ENCODE peak calls at places on chromosome 7, in five cellular contexts. Q is dorsolateral prefrontal cortex, I is epithelial cell of esophagus, H is fibroblast of villous mesenchyme, K is cardiac muscle cell. B is an unnamed sample.

GRCh38 chr7:50507898-50508470 is 57.2 kb downstream of the DDC start:
- DNase-seq in Q (no peak), I (no peak), H (no peak), K (no peak), B (no peak)

GRCh38 chr7:34042406-34042805 is 137.1 kb downstream of the BMPER start:
- DNase-seq in Q (no peak), I (no peak), H (no peak), K (peak), B (no peak)

GRCh38 chr7:134703781-134704180 is 57.1 kb downstream of the BPGM start:
- DNase-seq in Q (no peak), I (no peak), H (peak), K (peak), B (no peak)

GRCh38 chr7:99860281-99861127 is 16.3 kb downstream of the OR2AE1 start:
- DNase-seq in Q (no peak), I (peak), H (peak), K (peak), B (no peak)

GRCh38 chr7:142030294-142030693 is 34.6 kb downstream of the MGAM start:
- DNase-seq in Q (no peak), I (peak), H (no peak), K (no peak), B (no peak)

GRCh38 chr7:130242198-130243014 is 24.3 kb upstream of the CPA2 start:
- DNase-seq in Q (peak), I (peak), H (peak), K (peak), B (peak)

GRCh38 chr7:22121702-22122474 is 176.2 kb upstream of the CDCA7L start:
- DNase-seq in Q (no peak), I (no peak), H (no peak), K (peak), B (no peak)

GRCh38 chr7:88226886-88227516 is 7.2 kb upstream of the SRI start:
- DNase-seq in Q (no peak), I (peak), H (peak), K (peak), B (no peak)

GRCh38 chr7:14858866-14859265 is 43.7 kb downstream of the DGKB start:
- DNase-seq in Q (no peak), I (no peak), H (no peak), K (no peak), B (no peak)

GRCh38 chr7:125675169-125675568 is 745.5 kb upstream of the POT1 start:
- DNase-seq in Q (no peak), I (no peak), H (no peak), K (no peak), B (no peak)

GRCh38 chr7:11985376-11985775 is 153.4 kb upstream of the THSD7A start:
- DNase-seq in Q (no peak), I (no peak), H (no peak), K (no peak), B (no peak)

GRCh38 chr7:125670926-125671572 is 741.4 kb upstream of the POT1 start:
- DNase-seq in Q (no peak), I (peak), H (peak), K (peak), B (no peak)

GRCh38 chr7:11650030-11650429 is 182.0 kb downstream of the THSD7A start:
- DNase-seq in Q (no peak), I (peak), H (no peak), K (peak), B (no peak)

GRCh38 chr7:70834424-70834823 is 297.5 kb upstream of the GALNT17 start:
- DNase-seq in Q (no peak), I (no peak), H (no peak), K (no peak), B (no peak)

GRCh38 chr7:144378651-144379050 is 23.4 kb downstream of the ARHGEF5 start:
- DNase-seq in Q (no peak), I (peak), H (no peak), K (no peak), B (no peak)

GRCh38 chr7:81944103-81944502 is 174.3 kb upstream of the HGF start:
- DNase-seq in Q (no peak), I (no peak), H (peak), K (peak), B (no peak)

GRCh38 chr7:151038951-151039849 is 9.1 kb upstream of the ASIC3 start:
- DNase-seq in Q (no peak), I (peak), H (peak), K (peak), B (no peak)

GRCh38 chr7:22732556-22733126 is 5.6 kb downstream of the IL6 start:
- DNase-seq in Q (no peak), I (peak), H (peak), K (peak), B (no peak)

GRCh38 chr7:30859202-30859939 is 52.3 kb upstream of the AQP1 start:
- DNase-seq in Q (no peak), I (no peak), H (no peak), K (no peak), B (no peak)

GRCh38 chr7:44505595-44505994 is 15.1 kb upstream of the NUDCD3 start:
- DNase-seq in Q (no peak), I (no peak), H (no peak), K (no peak), B (no peak)

GRCh38 chr7:16528520-16528919 is 1.9 kb downstream of the LRRC72 start:
- DNase-seq in Q (no peak), I (peak), H (no peak), K (no peak), B (no peak)

GRCh38 chr7:112260941-112261340 is 54.4 kb downstream of the ZNF277 start:
- DNase-seq in Q (no peak), I (no peak), H (peak), K (no peak), B (no peak)

GRCh38 chr7:97179454-97180104 is 62.1 kb downstream of the SDHAF3 start:
- DNase-seq in Q (no peak), I (peak), H (peak), K (peak), B (no peak)

GRCh38 chr7:28703054-28703765 is 254.9 kb downstream of the TRIL start:
- DNase-seq in Q (no peak), I (no peak), H (no peak), K (no peak), B (no peak)

GRCh38 chr7:28020302-28020940 is 160.2 kb downstream of the JAZF1 start:
- DNase-seq in Q (peak), I (peak), H (peak), K (peak), B (no peak)

GRCh38 chr7:76225379-76225778 is 23.7 kb downstream of the SRRM3 start:
- DNase-seq in Q (no peak), I (peak), H (peak), K (peak), B (peak)

GRCh38 chr7:35253680-35254495 is at the start of gene TBX20:
- DNase-seq in Q (no peak), I (peak), H (peak), K (peak), B (no peak)

GRCh38 chr7:44791278-44792219 is 4.9 kb upstream of the PPIA start:
- DNase-seq in Q (no peak), I (peak), H (peak), K (peak), B (no peak)

GRCh38 chr7:27205325-27206280 is 5.7 kb upstream of the HOXA13 start:
- DNase-seq in Q (no peak), I (no peak), H (peak), K (no peak), B (no peak)

DNA sequence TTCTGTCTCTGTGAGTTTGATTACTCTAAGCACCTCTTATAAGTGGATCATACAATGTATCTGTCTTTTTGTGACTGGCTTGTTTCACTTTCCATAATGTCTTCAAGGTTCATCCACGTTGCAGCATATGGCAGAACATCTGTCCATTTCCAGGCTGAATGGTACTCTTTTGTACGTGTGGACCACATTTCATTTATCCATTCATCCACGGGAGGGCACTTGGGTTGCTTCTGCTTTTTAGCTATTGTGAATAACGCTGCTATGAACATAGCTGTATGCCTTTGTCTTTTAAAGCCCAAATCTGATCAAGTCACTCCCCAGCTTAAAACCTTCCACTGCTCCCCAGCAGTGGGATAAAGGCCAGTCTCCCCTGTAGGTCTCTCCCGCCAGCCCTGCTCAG is 31.5 kb downstream of the EGFR start:
- DNase-seq in Q (no peak), I (no peak), H (no peak), K (no peak), B (no peak)
- TF ChIP-seq CTCF in Q (no peak), I (no peak), H (no peak), K (no peak), B (no peak)

GRCh38 chr7:102115931-102116330 is 170.7 kb upstream of the SH2B2 start:
- DNase-seq in Q (no peak), I (no peak), H (no peak), K (no peak), B (no peak)

GRCh38 chr7:102111063-102111757 is 175.5 kb upstream of the SH2B2 start:
- DNase-seq in Q (peak), I (no peak), H (no peak), K (no peak), B (no peak)

GRCh38 chr7:102115181-102115580 is 171.5 kb upstream of the SH2B2 start:
- DNase-seq in Q (no peak), I (no peak), H (no peak), K (no peak), B (no peak)

GRCh38 chr7:102107474-102108104 is 179.1 kb upstream of the SH2B2 start:
- DNase-seq in Q (no peak), I (no peak), H (no peak), K (no peak), B (no peak)

DNA sequence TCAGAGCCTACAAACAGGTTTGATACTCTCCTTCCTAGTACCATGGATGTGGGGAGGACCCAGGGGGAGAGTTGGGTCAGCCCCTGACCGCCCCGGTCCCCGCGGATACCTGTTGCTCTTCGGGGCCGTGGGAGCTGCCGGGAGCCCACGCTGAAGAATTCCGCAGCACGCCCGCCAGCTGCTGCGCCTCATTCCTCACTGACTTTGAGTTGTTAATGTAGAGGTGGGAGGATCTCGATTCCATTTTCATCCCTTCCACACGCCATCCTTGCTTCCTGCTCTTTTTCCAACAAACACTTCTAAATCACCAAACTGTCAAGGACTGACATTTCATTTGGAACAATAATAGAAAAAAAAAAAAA is 174.9 kb upstream of the SH2B2 start:
- DNase-seq in Q (no peak), I (no peak), H (no peak), K (no peak), B (no peak)
- TF ChIP-seq CTCF in Q (no peak), I (no peak), H (no peak), K (no peak), B (no peak)

DNA sequence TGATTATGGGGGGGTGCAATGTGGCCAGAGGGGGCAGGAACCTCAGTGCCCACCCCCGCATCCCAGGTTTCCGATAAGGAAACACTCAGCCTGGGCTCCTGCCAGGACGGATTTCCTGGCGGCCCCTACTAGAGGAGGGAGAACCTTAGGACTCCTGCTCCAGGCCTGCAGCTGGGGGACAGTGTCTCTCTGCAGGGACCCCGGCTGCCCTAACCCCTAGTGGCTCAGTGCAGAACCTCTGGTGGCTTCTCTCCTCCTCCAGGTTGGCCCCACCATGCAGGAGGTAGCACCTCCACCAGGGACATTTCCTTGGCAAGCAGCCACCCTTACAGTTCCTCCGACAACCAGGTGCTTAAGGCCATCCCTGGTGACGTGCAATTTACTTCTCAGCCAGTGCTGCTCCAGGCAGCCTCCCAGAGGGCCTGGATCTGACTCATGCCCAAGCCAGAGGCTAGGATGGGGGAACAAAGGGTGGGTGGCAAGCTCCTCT is 31.9 kb downstream of the SH2B2 start:
- DNase-seq in Q (no peak), I (peak), H (no peak), K (peak), B (no peak)
- TF ChIP-seq CTCF in Q (no peak), I (no peak), H (no peak), K (no peak), B (no peak)

GRCh38 chr7:77799078-77799964 is 748 bp downstream of the PHTF2 start:
- DNase-seq in Q (no peak), I (peak), H (peak), K (peak), B (peak)
- TF ChIP-seq CTCF in Q (no peak), I (no peak), H (no peak), K (no peak), B (peak)

GRCh38 chr7:72140566-72140965 is 271.6 kb downstream of the CALN1 start:
- DNase-seq in Q (no peak), I (no peak), H (no peak), K (no peak), B (no peak)
- TF ChIP-seq CTCF in Q (no peak), I (no peak), H (no peak), K (no peak), B (no peak)

GRCh38 chr7:93921607-93922446 is at the start of gene GNG11:
- DNase-seq in Q (peak), I (peak), H (peak), K (peak), B (peak)
- TF ChIP-seq CTCF in Q (no peak), I (no peak), H (no peak), K (no peak), B (no peak)

DNA sequence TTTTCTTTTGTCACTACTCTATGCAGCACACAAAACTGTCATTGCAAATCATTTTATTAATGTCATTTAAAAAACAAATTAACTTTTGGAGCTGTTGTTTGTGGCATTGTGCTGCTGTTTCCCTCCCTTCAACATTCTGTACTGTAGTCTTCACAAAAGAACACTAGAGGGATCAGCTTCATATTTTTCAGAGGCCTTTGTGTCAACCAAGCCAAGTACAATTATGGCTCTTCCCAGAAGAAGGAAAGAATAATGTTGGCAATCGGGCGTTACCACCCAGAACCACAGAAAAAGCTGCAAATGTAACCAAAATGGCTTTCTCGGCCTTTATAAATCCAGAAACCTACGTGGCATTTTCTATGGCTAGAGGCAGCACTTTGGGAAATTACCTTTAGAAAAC is 98.9 kb upstream of the COL1A2 start:
- DNase-seq in Q (no peak), I (peak), H (peak), K (peak), B (no peak)
- TF ChIP-seq CTCF in Q (peak), I (peak), H (peak), K (peak), B (no peak)

DNA sequence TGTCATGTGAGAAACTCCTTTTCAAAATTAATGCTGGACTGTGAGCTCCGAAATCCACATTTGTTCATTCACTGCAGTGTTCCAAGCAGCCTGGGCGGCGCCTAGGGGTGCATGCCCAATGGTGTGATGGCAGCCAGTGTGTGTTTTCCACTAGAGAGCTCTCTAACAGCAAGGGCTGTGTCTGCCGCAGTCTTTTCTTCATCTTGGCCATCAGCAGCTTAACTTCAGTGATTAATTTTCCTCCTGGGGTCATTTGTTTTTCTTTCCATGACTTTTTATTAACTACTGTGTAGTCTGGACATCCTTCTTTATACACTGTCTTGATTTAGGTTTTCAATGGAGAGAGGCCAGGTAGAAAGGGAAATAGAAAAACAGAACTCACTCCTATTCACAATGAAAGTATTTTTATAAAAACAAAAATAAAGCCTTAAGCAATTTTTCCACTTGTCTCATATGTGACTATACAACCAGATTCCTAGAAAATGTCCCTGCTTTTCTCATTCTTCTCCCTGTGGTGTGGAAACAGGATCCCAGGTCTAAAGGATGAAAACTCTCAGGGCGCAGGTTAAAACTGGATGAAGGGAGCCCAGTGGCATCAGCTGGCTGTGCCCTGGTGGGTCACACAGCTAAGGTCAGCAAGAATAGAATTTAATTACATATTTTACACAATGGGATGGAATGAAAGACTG is 176.8 kb downstream of the PKD1L1 start:
- DNase-seq in Q (no peak), I (no peak), H (peak), K (no peak), B (no peak)
- TF ChIP-seq CTCF in Q (no peak), I (no peak), H (no peak), K (no peak), B (no peak)

GRCh38 chr7:132899833-132900232 is 182.1 kb downstream of the CHCHD3 start:
- DNase-seq in Q (no peak), I (no peak), H (no peak), K (peak), B (no peak)
- TF ChIP-seq CTCF in Q (no peak), I (no peak), H (peak), K (peak), B (no peak)

GRCh38 chr7:54827719-54828118 is 68.7 kb upstream of the SEC61G start:
- DNase-seq in Q (no peak), I (no peak), H (no peak), K (no peak), B (no peak)

GRCh38 chr7:54831046-54831643 is 72.1 kb upstream of the SEC61G start:
- DNase-seq in Q (no peak), I (peak), H (peak), K (no peak), B (no peak)

GRCh38 chr7:54824655-54825054 is 65.6 kb upstream of the SEC61G start:
- DNase-seq in Q (no peak), I (no peak), H (no peak), K (no peak), B (no peak)

GRCh38 chr7:54823776-54824175 is 64.8 kb upstream of the SEC61G start:
- DNase-seq in Q (no peak), I (no peak), H (no peak), K (no peak), B (no peak)

GRCh38 chr7:54825368-54825767 is 66.4 kb upstream of the SEC61G start:
- DNase-seq in Q (no peak), I (no peak), H (no peak), K (no peak), B (no peak)
- TF ChIP-seq CTCF in Q (no peak), I (no peak), H (no peak), K (no peak), B (no peak)